ENCODE peak calls at places on chromosome 17, in ten cellular contexts. Q, A, X, O, N, Z, U, W, Y and F are unnamed samples.

GRCh38 chr17:19867094-19867653 is 562 bp downstream of the ULK2 start:
- DNase-seq in A (peak), U (peak), O (peak), W (peak), Z (peak), Y (peak), X (peak), Q (no peak), N (peak), F (peak)

GRCh38 chr17:58338454-58338841 is 9.9 kb upstream of the TSPOAP1 start:
- DNase-seq in Q (no peak), N (no peak), Z (no peak), O (no peak), A (no peak), W (peak), X (no peak), Y (no peak), U (no peak), F (no peak)

GRCh38 chr17:9644910-9645751 is at the start of gene USP43:
- DNase-seq in U (peak), X (no peak), Y (peak), W (no peak), A (no peak), Z (no peak), N (no peak), Q (no peak), O (no peak), F (no peak)

GRCh38 chr17:65027305-65027704 is 29.2 kb downstream of the GNA13 start:
- DNase-seq in Y (no peak), O (no peak), X (no peak), Z (no peak), Q (no peak), A (no peak), N (peak), W (peak), U (peak), F (no peak)

GRCh38 chr17:79888811-79889634 is 49.8 kb upstream of the CBX4 start:
- DNase-seq in O (no peak), Q (no peak), Y (no peak), X (no peak), Z (no peak), A (no peak), W (no peak), U (no peak), N (no peak), F (no peak)

GRCh38 chr17:58165981-58166380 is 801 bp upstream of the OR4D2 start:
- DNase-seq in W (no peak), A (no peak), Z (no peak), O (no peak), Q (no peak), N (no peak), U (no peak), Y (no peak), X (no peak), F (no peak)

GRCh38 chr17:34207572-34207971 is 47.5 kb upstream of the CCL2 start:
- DNase-seq in Q (no peak), Y (no peak), N (no peak), U (no peak), Z (no peak), O (no peak), W (no peak), X (no peak), A (no peak), F (no peak)

GRCh38 chr17:57117798-57118197 is 32.8 kb downstream of the AKAP1 start:
- DNase-seq in Z (no peak), U (no peak), A (no peak), O (no peak), Q (no peak), N (no peak), W (no peak), Y (no peak), X (no peak), F (no peak)

GRCh38 chr17:5665164-5665563 is 80.9 kb upstream of the NLRP1 start:
- DNase-seq in Z (no peak), N (no peak), O (no peak), Q (no peak), Y (no peak), W (no peak), X (no peak), U (no peak), A (no peak), F (no peak)

GRCh38 chr17:42087736-42088705 is 10.3 kb downstream of the ZNF385C start:
- DNase-seq in Z (no peak), Q (no peak), N (no peak), Y (no peak), A (no peak), U (no peak), O (no peak), X (no peak), W (no peak), F (no peak)

GRCh38 chr17:67881083-67881482 is 55.8 kb downstream of the BPTF start:
- DNase-seq in Q (no peak), X (no peak), Y (no peak), O (no peak), Z (no peak), A (no peak), N (no peak), U (no peak), W (no peak), F (no peak)